ENCODE peak calls at places on chromosome 7, in eight cellular contexts. N is natural killer cell; O is naive thymus-derived CD8-positive, alpha-beta T cell; A is left cardiac atrium; T is psoas muscle; D is IMR-90; F is GM13977; Q is COR-L47. Z is an unnamed sample.

GRCh38 chr7:43112941-43113621 is 634 bp downstream of the HECW1 start:
- DNase-seq in N (no peak), O (no peak), A (peak), T (peak), D (peak), F (peak), Q (no peak), Z (no peak)

GRCh38 chr7:129009437-129009836 is 45.5 kb downstream of the TNPO3 start:
- DNase-seq in N (no peak), O (no peak), A (no peak), T (no peak), D (no peak), F (peak), Q (no peak), Z (no peak)

GRCh38 chr7:93890464-93891068 is at the start of gene TFPI2:
- DNase-seq in N (no peak), O (no peak), A (peak), T (peak), D (peak), F (peak), Q (no peak), Z (peak)

GRCh38 chr7:99733448-99733847 is 1.5 kb downstream of the CYP3A7 start:
- DNase-seq in N (no peak), O (no peak), A (no peak), T (no peak), D (no peak), F (no peak), Q (no peak), Z (no peak)

GRCh38 chr7:73770002-73770859 is at the start of gene CLDN3:
- DNase-seq in N (no peak), O (peak), A (no peak), T (no peak), D (no peak), F (peak), Q (peak), Z (no peak)

GRCh38 chr7:2513702-2514101 is 5.9 kb upstream of the LFNG start:
- DNase-seq in N (no peak), O (no peak), A (no peak), T (no peak), D (no peak), F (no peak), Q (no peak), Z (no peak)

GRCh38 chr7:133050200-133050995 is 31.5 kb downstream of the CHCHD3 start:
- DNase-seq in N (no peak), O (no peak), A (no peak), T (no peak), D (no peak), F (no peak), Q (no peak), Z (no peak)

GRCh38 chr7:100157334-100158228 is 942 bp downstream of the TRAPPC14 start:
- DNase-seq in N (no peak), O (no peak), A (no peak), T (no peak), D (peak), F (peak), Q (no peak), Z (peak)

GRCh38 chr7:45893996-45894664 is 5.8 kb downstream of the IGFBP1 start:
- DNase-seq in N (no peak), O (no peak), A (no peak), T (no peak), D (no peak), F (no peak), Q (no peak), Z (no peak)

GRCh38 chr7:27367930-27368549 is 125.4 kb downstream of the EVX1 start:
- DNase-seq in N (no peak), O (no peak), A (no peak), T (no peak), D (no peak), F (no peak), Q (no peak), Z (no peak)

GRCh38 chr7:156984209-156984891 is 26.1 kb downstream of the MNX1 start:
- DNase-seq in N (no peak), O (no peak), A (no peak), T (no peak), D (peak), F (no peak), Q (no peak), Z (no peak)

GRCh38 chr7:100565133-100565571 is 8.5 kb downstream of the SAP25 start:
- DNase-seq in N (no peak), O (no peak), A (no peak), T (no peak), D (no peak), F (no peak), Q (no peak), Z (no peak)

GRCh38 chr7:140542226-140542625 is 62.9 kb upstream of the MKRN1 start:
- DNase-seq in N (no peak), O (no peak), A (peak), T (peak), D (peak), F (no peak), Q (no peak), Z (no peak)

Z was measured in foreskin keratinocyte.